ENCODE peak calls at places on chromosomes 3 and 15, in seven cellular contexts. X, R, D, Q, T, W and V are unnamed samples.
A peak's percentile ranks its signal among the peaks of the same experiment; 100 is the strongest.

GRCh38 chr3:154936196-154936595 is 143.9 kb upstream of the MME start:
- DNase-seq in X (no peak), R (no peak), D (no peak), Q (no peak), T (no peak), W (no peak), V (no peak)

GRCh38 chr3:196976891-196977420 is 8.3 kb upstream of the PIGZ start:
- DNase-seq in X (no peak), R (no peak), D (peak; percentile 24), Q (no peak), T (no peak), W (no peak), V (no peak)

GRCh38 chr3:169759256-169759655 is 5.6 kb downstream of the TERC start:
- DNase-seq in X (peak; percentile 87), R (peak; percentile 37), D (no peak), Q (no peak), T (no peak), W (no peak), V (no peak)

GRCh38 chr3:71809321-71809720 is 24.4 kb upstream of the PROK2 start:
- DNase-seq in X (no peak), R (no peak), D (no peak), Q (no peak), T (no peak), W (no peak), V (no peak)

GRCh38 chr3:72903004-72903403 is 15.2 kb downstream of the GXYLT2 start:
- DNase-seq in X (peak; percentile 72), R (peak; percentile 85), D (no peak), Q (no peak), T (no peak), W (no peak), V (no peak)

GRCh38 chr3:46019707-46020106 is 7.6 kb downstream of the XCR1 start:
- DNase-seq in X (no peak), R (peak; percentile 11), D (no peak), Q (no peak), T (no peak), W (no peak), V (no peak)

GRCh38 chr3:168030488-168031054 is 65.2 kb downstream of the GOLIM4 start:
- DNase-seq in X (no peak), R (no peak), D (no peak), Q (peak; percentile 7), T (no peak), W (no peak), V (no peak)

GRCh38 chr15:66882251-66883020 is 180.4 kb downstream of the SMAD6 start:
- DNase-seq in X (peak; percentile 27), R (peak; percentile 59), D (no peak), Q (no peak), T (no peak), W (no peak), V (no peak)

GRCh38 chr3:122458992-122459391 is 43.1 kb upstream of the WDR5B start:
- DNase-seq in X (peak; percentile 75), R (peak; percentile 63), D (no peak), Q (peak; percentile 6), T (no peak), W (no peak), V (no peak)

GRCh38 chr3:170418422-170419300 is at the start of gene CLDN11:
- DNase-seq in X (peak; percentile 66), R (no peak), D (no peak), Q (peak; percentile 55), T (no peak), W (peak; percentile 72), V (peak; percentile 39)

GRCh38 chr15:79872358-79873017 is 24.3 kb downstream of the MTHFS start:
- DNase-seq in X (no peak), R (peak; percentile 89), D (no peak), Q (no peak), T (no peak), W (no peak), V (no peak)

GRCh38 chr15:67149859-67150824 is 84.7 kb downstream of the SMAD3 start:
- DNase-seq in X (peak; percentile 94), R (peak; percentile 99), D (peak; percentile 62), Q (no peak), T (no peak), W (peak; percentile 48), V (no peak)

GRCh38 chr15:62085740-62086139 is 19.0 kb downstream of the C2CD4A start:
- DNase-seq in X (no peak), R (no peak), D (no peak), Q (no peak), T (no peak), W (no peak), V (no peak)

GRCh38 chr15:90828111-90828510 is 40.3 kb upstream of the FURIN start:
- DNase-seq in X (no peak), R (no peak), D (no peak), Q (no peak), T (no peak), W (no peak), V (no peak)

GRCh38 chr3:33883538-33884203 is 85.2 kb downstream of the PDCD6IP start:
- DNase-seq in X (peak; percentile 85), R (peak; percentile 41), D (no peak), Q (peak; percentile 12), T (no peak), W (no peak), V (peak; percentile 30)

GRCh38 chr15:92670625-92671024 is 15.1 kb upstream of the FAM174B start:
- DNase-seq in X (no peak), R (no peak), D (no peak), Q (no peak), T (no peak), W (no peak), V (no peak)

GRCh38 chr15:63234479-63234878 is 42.9 kb upstream of the APH1B start:
- DNase-seq in X (peak; percentile 22), R (no peak), D (peak; percentile 63), Q (no peak), T (no peak), W (no peak), V (no peak)

GRCh38 chr15:40044717-40045571 is 6.0 kb upstream of the SRP14 start:
- DNase-seq in X (peak; percentile 88), R (peak; percentile 74), D (peak; percentile 91), Q (peak; percentile 65), T (peak; percentile 73), W (peak; percentile 85), V (peak; percentile 87)

GRCh38 chr3:117531078-117531477 is 821.5 kb downstream of the TUSC7 start:
- DNase-seq in X (no peak), R (no peak), D (no peak), Q (no peak), T (no peak), W (no peak), V (no peak)

GRCh38 chr15:31487811-31488436 is 161.3 kb downstream of the KLF13 start:
- DNase-seq in X (peak; percentile 27), R (peak; percentile 11), D (peak; percentile 22), Q (no peak), T (no peak), W (no peak), V (no peak)

GRCh38 chr3:160801386-160802118 is 45.5 kb downstream of the PPM1L start:
- DNase-seq in X (peak; percentile 33), R (peak; percentile 3), D (peak; percentile 36), Q (no peak), T (no peak), W (no peak), V (no peak)

GRCh38 chr3:124845406-124845805 is 41.8 kb downstream of the ITGB5 start:
- DNase-seq in X (peak; percentile 87), R (peak; percentile 92), D (peak; percentile 38), Q (no peak), T (no peak), W (no peak), V (no peak)

GRCh38 chr15:100125627-100126231 is 216.0 kb downstream of the ADAMTS17 start:
- DNase-seq in X (no peak), R (no peak), D (no peak), Q (peak; percentile 25), T (no peak), W (no peak), V (no peak)

GRCh38 chr3:38563070-38563901 is 67.1 kb downstream of the EXOG start:
- DNase-seq in X (no peak), R (no peak), D (no peak), Q (no peak), T (no peak), W (no peak), V (no peak)

GRCh38 chr3:173586176-173586575 is 188.6 kb downstream of the NLGN1 start:
- DNase-seq in X (peak; percentile 9), R (peak; percentile 16), D (no peak), Q (no peak), T (no peak), W (no peak), V (no peak)

GRCh38 chr3:179954226-179954870 is 82.4 kb downstream of the PEX5L start:
- DNase-seq in X (no peak), R (no peak), D (no peak), Q (no peak), T (no peak), W (no peak), V (no peak)

GRCh38 chr3:128383316-128384235 is 83.1 kb downstream of the DNAJB8 start:
- DNase-seq in X (peak; percentile 90), R (peak; percentile 53), D (peak; percentile 86), Q (peak; percentile 33), T (no peak), W (no peak), V (no peak)

GRCh38 chr3:36796896-36797295 is 32.5 kb upstream of the DCLK3 start:
- DNase-seq in X (peak; percentile 54), R (peak; percentile 31), D (no peak), Q (no peak), T (no peak), W (no peak), V (no peak)

GRCh38 chr3:51191768-51192167 is 193.3 kb upstream of the MANF start:
- DNase-seq in X (no peak), R (no peak), D (no peak), Q (no peak), T (no peak), W (no peak), V (no peak)

GRCh38 chr3:176896640-176897039 is 300.6 kb downstream of the TBL1XR1 start:
- DNase-seq in X (no peak), R (no peak), D (no peak), Q (no peak), T (no peak), W (no peak), V (no peak)

GRCh38 chr15:92883643-92884458 is 16.3 kb upstream of the CHD2 start:
- DNase-seq in X (no peak), R (peak; percentile 38), D (no peak), Q (peak; percentile 42), T (no peak), W (no peak), V (no peak)

GRCh38 chr15:98746375-98746679 is 98.0 kb downstream of the IGF1R start:
- DNase-seq in X (peak; percentile 35), R (no peak), D (no peak), Q (no peak), T (no peak), W (no peak), V (no peak)

GRCh38 chr3:66971891-66972551 is 26.1 kb upstream of the KBTBD8 start:
- DNase-seq in X (peak; percentile 52), R (peak; percentile 54), D (peak; percentile 73), Q (peak; percentile 68), T (peak; percentile 28), W (peak; percentile 81), V (peak; percentile 85)

GRCh38 chr3:16460273-16460672 is 53.2 kb downstream of the RFTN1 start:
- DNase-seq in X (no peak), R (no peak), D (no peak), Q (peak; percentile 33), T (no peak), W (no peak), V (no peak)

GRCh38 chr3:36477655-36478054 is 97.4 kb downstream of the STAC start:
- DNase-seq in X (no peak), R (no peak), D (no peak), Q (no peak), T (no peak), W (no peak), V (no peak)